ENCODE peak calls at places on chromosome 17, in nine cellular contexts. A is heart left ventricle, Y is GM23338, Q is adrenal gland, H is pancreas, O is breast epithelium, G is prostate gland, E is tibial artery, K is thoracic aorta. F is an unnamed sample. For H3K4me1, the result is how much of the 10 kb centered on the place peaks cover.

GRCh38 chr17:44689492-44690217 is at the start of gene CCDC43:
- DNase-seq in A (peak), Y (peak), Q (peak), H (peak), O (peak), G (peak), E (peak), K (peak), F (peak)

GRCh38 chr17:64115871-64116534 is 13.9 kb downstream of the ERN1 start:
- DNase-seq in A (no peak), Y (no peak), Q (no peak), H (peak), O (no peak), G (no peak), E (no peak), K (no peak), F (no peak)

GRCh38 chr17:80559688-80560290 is 15.2 kb downstream of the RPTOR start:
- DNase-seq in A (no peak), Y (no peak), Q (no peak), H (no peak), O (no peak), G (no peak), E (no peak), K (no peak), F (no peak)

GRCh38 chr17:57337390-57337789 is 81.1 kb downstream of the MSI2 start:
- DNase-seq in A (peak), Y (no peak), Q (peak), H (no peak), O (no peak), G (no peak), E (no peak), K (no peak), F (no peak)

GRCh38 chr17:52024296-52024870 is 134.1 kb downstream of the CA10 start:
- DNase-seq in A (no peak), Y (no peak), Q (no peak), H (no peak), O (no peak), G (no peak), E (no peak), K (no peak), F (no peak)

GRCh38 chr17:8976638-8977037 is 11.1 kb upstream of the PIK3R5 start:
- DNase-seq in A (no peak), Y (no peak), Q (no peak), H (no peak), O (no peak), G (no peak), E (no peak), K (no peak), F (no peak)

GRCh38 chr17:73194514-73195222 is 1.8 kb downstream of the COG1 start:
- DNase-seq in A (no peak), Y (no peak), Q (no peak), H (no peak), O (no peak), G (no peak), E (no peak), K (no peak), F (no peak)

GRCh38 chr17:62897706-62898105 is 68.3 kb upstream of the TANC2 start:
- DNase-seq in A (no peak), Y (no peak), Q (no peak), H (no peak), O (no peak), G (no peak), E (no peak), K (no peak), F (no peak)

GRCh38 chr17:8072339-8072726 is 15.2 kb downstream of the ALOX12B start:
- DNase-seq in A (no peak), Y (peak), Q (no peak), H (no peak), O (no peak), G (no peak), E (no peak), K (no peak), F (no peak)

GRCh38 chr17:15744885-15745284 is 12.8 kb downstream of the TBC1D26 start:
- DNase-seq in A (no peak), Y (peak), Q (no peak), H (no peak), O (no peak), G (no peak), E (no peak), K (no peak), F (peak)

GRCh38 chr17:67649891-67650290 is 67.8 kb upstream of the NOL11 start:
- DNase-seq in A (no peak), Y (peak), Q (no peak), H (no peak), O (no peak), G (no peak), E (no peak), K (no peak), F (no peak)

GRCh38 chr17:27038676-27039075 is 255.2 kb upstream of the WSB1 start:
- DNase-seq in A (no peak), Y (peak), Q (no peak), H (no peak), O (no peak), G (no peak), E (no peak), K (no peak), F (no peak)

DNA sequence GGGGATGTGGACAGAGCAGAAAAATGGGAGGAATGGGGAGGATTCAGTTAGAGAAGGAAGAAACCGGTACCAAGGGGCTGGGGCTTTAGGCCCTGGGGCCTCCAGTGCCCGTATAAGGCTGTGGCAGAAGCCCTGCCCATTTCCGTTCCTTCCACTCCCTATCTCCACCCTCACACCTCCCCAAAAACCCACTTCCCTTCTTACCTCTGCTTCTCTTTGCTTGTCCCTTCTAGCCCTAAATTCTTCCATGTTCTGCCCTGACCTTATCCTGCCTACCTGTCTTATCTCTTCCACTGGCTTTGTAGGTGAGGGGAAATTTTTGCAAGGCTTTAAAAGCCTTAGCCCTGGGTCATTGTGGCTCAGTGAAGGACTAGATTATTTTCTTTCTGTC is 4.1 kb downstream of the RNF167 start:
- DNase-seq in A (no peak), Y (peak), Q (no peak), H (no peak), O (no peak), G (no peak), E (no peak), K (no peak), F (no peak)
- H3K4me1 ChIP-seq in A (under half), Y (under half), Q (under half), H (under half), O (under half), G (under half), E (under half), K (half or more), F (under half)

GRCh38 chr17:74214642-74215331 is 1.4 kb downstream of the TTYH2 start:
- DNase-seq in A (peak), Y (no peak), Q (no peak), H (no peak), O (no peak), G (no peak), E (no peak), K (no peak), F (no peak)
- TF ChIP-seq CTCF in A (no peak), Y (no peak), Q (no peak), H (no peak), O (no peak), G (no peak), E (no peak), K (no peak), F (no peak)

DNA sequence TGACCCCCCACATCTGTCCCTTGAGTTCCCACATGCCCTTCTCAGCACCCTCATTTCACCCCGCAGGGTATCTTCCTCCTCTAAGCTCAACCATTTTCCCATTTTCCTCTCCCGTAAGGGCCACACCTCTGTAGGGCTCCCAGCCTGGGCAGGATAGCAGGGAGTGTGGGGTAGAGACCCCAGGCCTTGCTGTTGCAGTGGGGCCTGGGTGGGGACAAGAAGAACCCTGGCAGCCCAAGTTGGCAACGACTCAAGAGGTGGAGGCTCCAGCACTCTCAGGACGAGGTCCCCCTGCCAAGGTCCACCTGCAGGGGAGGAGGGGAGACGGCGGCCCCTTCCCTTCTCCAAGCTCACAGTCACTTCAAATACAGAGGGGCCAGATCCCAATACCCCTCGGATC is 2.0 kb upstream of the TMEM92 start:
- DNase-seq in A (peak), Y (no peak), Q (no peak), H (no peak), O (no peak), G (no peak), E (peak), K (no peak), F (no peak)
- H3K27ac ChIP-seq in A (peak), Y (no peak), Q (no peak), H (no peak), O (peak), G (peak), E (peak), K (peak), F (no peak)

DNA sequence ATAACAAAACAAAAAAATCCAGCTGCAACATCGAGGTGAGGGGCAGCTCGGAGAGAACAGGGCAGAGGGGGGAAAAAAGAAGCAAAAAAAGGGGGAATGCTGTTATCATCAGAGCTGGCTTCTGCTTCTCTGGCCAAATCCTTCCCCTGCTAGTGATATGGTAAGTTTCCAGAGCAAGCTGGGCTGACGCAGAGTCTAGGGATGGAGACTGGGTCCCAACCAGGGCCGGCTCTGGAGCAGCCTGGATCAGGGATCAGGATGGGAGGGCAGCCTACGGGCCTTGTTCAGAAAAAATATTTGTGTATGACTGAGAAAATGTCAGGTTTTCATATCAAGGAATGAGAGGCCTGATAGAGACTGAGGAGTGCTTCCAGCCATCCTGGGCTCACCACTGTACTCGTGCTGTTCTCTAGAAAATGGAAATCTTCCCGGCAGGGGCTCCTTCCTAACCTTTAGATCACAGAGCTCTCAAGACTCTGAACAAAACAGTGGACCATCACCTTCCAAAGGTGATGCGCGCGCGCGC is 726 bp upstream of the C1QTNF1 start:
- DNase-seq in A (peak), Y (peak), Q (peak), H (no peak), O (no peak), G (no peak), E (no peak), K (no peak), F (no peak)
- H3K4me1 ChIP-seq in A (half or more), Y (under half), Q (half or more), H (under half), O (under half), G (under half), E (half or more), K (half or more), F (under half)

DNA sequence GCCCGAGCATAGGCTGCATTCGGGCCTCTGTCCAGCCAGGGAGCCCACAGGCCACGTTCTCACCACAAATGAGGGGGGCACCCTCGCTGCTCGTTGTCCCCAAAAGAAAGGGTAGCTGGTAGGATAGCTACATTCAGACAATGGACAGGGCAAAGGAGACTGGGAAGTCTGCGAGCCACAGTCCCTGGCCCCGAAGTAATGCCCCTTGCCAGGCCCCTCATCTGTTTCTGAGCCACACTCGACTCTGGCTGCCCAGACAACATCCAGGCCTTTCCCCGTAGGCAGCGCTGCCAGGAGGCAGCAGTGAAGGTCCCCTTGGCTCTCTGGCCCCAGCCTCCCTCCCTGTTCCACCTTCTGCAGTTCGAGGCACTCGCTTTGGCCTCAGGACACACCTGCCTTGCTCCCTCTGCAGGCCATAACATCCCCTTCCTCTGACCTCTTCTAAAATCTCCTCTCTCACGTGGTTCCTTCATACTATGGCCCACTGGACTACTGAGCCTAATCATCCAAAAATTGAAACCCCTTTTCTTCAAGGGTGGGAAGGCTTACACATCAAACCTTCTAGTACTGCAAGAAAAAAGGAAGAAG is 12.2 kb downstream of the AIPL1 start:
- DNase-seq in A (no peak), Y (peak), Q (no peak), H (no peak), O (no peak), G (no peak), E (no peak), K (no peak), F (no peak)
- TF ChIP-seq CTCF in A (no peak), Y (peak), Q (no peak), H (no peak), O (no peak), G (no peak), E (no peak), K (no peak), F (no peak)

F was measured in lung.